ENCODE peak calls at places on chromosome 9, in ten cellular contexts. Z is left cardiac atrium, C is mucosa of descending colon, M is T-helper 2 cell, U is heart right ventricle, L is EH, P is frontal cortex, S is upper lobe of right lung, Y is NCI-H2081, J is A549. A is an unnamed sample.

GRCh38 chr9:91192379-91192775 is 169.3 kb downstream of the AUH start:
- DNase-seq in Z (no peak), C (no peak), M (no peak), U (no peak), L (peak), P (peak), S (no peak), Y (no peak), J (no peak), A (peak)

GRCh38 chr9:91516781-91517180 is 93.1 kb upstream of the NFIL3 start:
- DNase-seq in Z (no peak), C (no peak), M (no peak), U (no peak), L (no peak), P (no peak), S (no peak), Y (no peak), J (no peak), A (no peak)

GRCh38 chr9:123311250-123311753 is 42.9 kb upstream of the STRBP start:
- DNase-seq in Z (no peak), C (no peak), M (no peak), U (no peak), L (no peak), P (no peak), S (peak), Y (no peak), J (no peak), A (no peak)

GRCh38 chr9:99925542-99925941 is 19.1 kb downstream of the STX17 start:
- DNase-seq in Z (no peak), C (no peak), M (no peak), U (no peak), L (no peak), P (no peak), S (no peak), Y (no peak), J (no peak), A (no peak)

GRCh38 chr9:22134390-22134789 is 125.3 kb upstream of the CDKN2B start:
- DNase-seq in Z (no peak), C (no peak), M (no peak), U (no peak), L (no peak), P (no peak), S (no peak), Y (no peak), J (no peak), A (no peak)

GRCh38 chr9:137067860-137068538 is 2.4 kb downstream of the SAPCD2 start:
- DNase-seq in Z (peak), C (peak), M (peak), U (peak), L (peak), P (peak), S (peak), Y (peak), J (peak), A (peak)

GRCh38 chr9:111036946-111037743 is 1.1 kb downstream of the LPAR1 start:
- DNase-seq in Z (no peak), C (no peak), M (no peak), U (no peak), L (peak), P (no peak), S (no peak), Y (no peak), J (no peak), A (no peak)

GRCh38 chr9:76553680-76554079 is 94.7 kb downstream of the GCNT1 start:
- DNase-seq in Z (no peak), C (no peak), M (no peak), U (no peak), L (no peak), P (no peak), S (no peak), Y (no peak), J (no peak), A (no peak)

GRCh38 chr9:35771524-35771923 is 17.4 kb upstream of the MSMP start:
- DNase-seq in Z (no peak), C (no peak), M (no peak), U (no peak), L (no peak), P (no peak), S (no peak), Y (peak), J (no peak), A (peak)

GRCh38 chr9:130938652-130939404 is at the start of gene FIBCD1:
- DNase-seq in Z (no peak), C (peak), M (no peak), U (no peak), L (peak), P (no peak), S (no peak), Y (no peak), J (peak), A (no peak)

GRCh38 chr9:6383551-6384225 is 29.3 kb upstream of the UHRF2 start:
- DNase-seq in Z (no peak), C (no peak), M (no peak), U (no peak), L (peak), P (no peak), S (no peak), Y (no peak), J (no peak), A (no peak)

GRCh38 chr9:116647515-116647809 is 39.6 kb upstream of the TRIM32 start:
- DNase-seq in Z (peak), C (no peak), M (no peak), U (peak), L (no peak), P (no peak), S (no peak), Y (no peak), J (no peak), A (no peak)

GRCh38 chr9:17810728-17811634 is 232.1 kb downstream of the SH3GL2 start:
- DNase-seq in Z (peak), C (no peak), M (no peak), U (no peak), L (peak), P (peak), S (no peak), Y (peak), J (peak), A (peak)

GRCh38 chr9:70256123-70256551 is 2.6 kb upstream of the SMC5 start:
- DNase-seq in Z (no peak), C (no peak), M (no peak), U (no peak), L (peak), P (no peak), S (no peak), Y (no peak), J (no peak), A (no peak)

GRCh38 chr9:127360829-127361228 is 36.1 kb upstream of the SLC2A8 start:
- DNase-seq in Z (no peak), C (no peak), M (no peak), U (no peak), L (peak), P (peak), S (no peak), Y (no peak), J (peak), A (no peak)

GRCh38 chr9:692636-693459 is 148.6 kb upstream of the DMRT1 start:
- DNase-seq in Z (no peak), C (no peak), M (no peak), U (no peak), L (no peak), P (no peak), S (no peak), Y (no peak), J (no peak), A (no peak)

GRCh38 chr9:38000332-38000731 is 68.7 kb downstream of the SHB start:
- DNase-seq in Z (no peak), C (no peak), M (no peak), U (no peak), L (no peak), P (no peak), S (no peak), Y (no peak), J (no peak), A (no peak)

GRCh38 chr9:77495834-77496671 is 152.1 kb downstream of the GNA14 start:
- DNase-seq in Z (no peak), C (no peak), M (no peak), U (no peak), L (peak), P (no peak), S (no peak), Y (no peak), J (peak), A (no peak)

GRCh38 chr9:89593776-89594427 is 10.9 kb upstream of the GADD45G start:
- DNase-seq in Z (peak), C (peak), M (peak), U (no peak), L (peak), P (no peak), S (peak), Y (peak), J (peak), A (no peak)

GRCh38 chr9:112753725-112754124 is 3.2 kb downstream of the SNX30 start:
- DNase-seq in Z (no peak), C (no peak), M (no peak), U (no peak), L (peak), P (no peak), S (no peak), Y (no peak), J (no peak), A (no peak)

GRCh38 chr9:137305060-137305787 is 3.2 kb upstream of the NRARP start:
- DNase-seq in Z (peak), C (peak), M (no peak), U (peak), L (peak), P (no peak), S (peak), Y (no peak), J (no peak), A (no peak)

GRCh38 chr9:132927704-132928103 is 16.7 kb downstream of the TSC1 start:
- DNase-seq in Z (no peak), C (no peak), M (no peak), U (no peak), L (no peak), P (no peak), S (no peak), Y (no peak), J (no peak), A (no peak)

GRCh38 chr9:104313396-104314110 is 190.5 kb upstream of the OR13F1 start:
- DNase-seq in Z (no peak), C (no peak), M (no peak), U (no peak), L (no peak), P (no peak), S (no peak), Y (no peak), J (no peak), A (no peak)

GRCh38 chr9:87343816-87344438 is 153.7 kb upstream of the DAPK1 start:
- DNase-seq in Z (no peak), C (no peak), M (no peak), U (no peak), L (peak), P (no peak), S (no peak), Y (no peak), J (no peak), A (no peak)